ENCODE peak calls at places on chromosomes 11 and 22, in seven cellular contexts. H, F, M, E, R, G and B are unnamed samples.

GRCh38 chr11:71244116-71244815 is 8.1 kb downstream of the SHANK2 start:
- DNase-seq in M (no peak), F (no peak), E (no peak), R (no peak), G (no peak), H (no peak), B (peak; percentile 54)

GRCh38 chr11:95453616-95454118 is 222.7 kb upstream of the SESN3 start:
- DNase-seq in H (no peak), E (no peak), G (peak; percentile 61), F (no peak), M (no peak), R (no peak), B (no peak)

GRCh38 chr11:60922906-60923305 is 1.4 kb upstream of the TMEM132A start:
- DNase-seq in G (no peak), H (no peak), E (no peak), M (no peak), F (no peak), R (no peak), B (no peak)

GRCh38 chr11:47443028-47443700 is 5.8 kb downstream of the RAPSN start:
- DNase-seq in E (no peak), M (no peak), G (no peak), H (no peak), R (no peak), F (no peak), B (no peak)

GRCh38 chr11:95231881-95232605 is 1.0 kb upstream of the SESN3 start:
- DNase-seq in H (peak; percentile 49), M (peak; percentile 65), F (peak; percentile 41), G (peak; percentile 80), R (no peak), E (peak; percentile 62), B (no peak)

GRCh38 chr11:91261513-91261912 is 963.1 kb upstream of the FAT3 start:
- DNase-seq in G (no peak), H (no peak), R (no peak), M (no peak), F (no peak), E (no peak), B (no peak)

GRCh38 chr11:3043315-3043871 is 13.8 kb downstream of the CARS1 start:
- DNase-seq in H (no peak), E (no peak), M (no peak), G (no peak), R (no peak), F (no peak), B (no peak)

GRCh38 chr11:111426615-111427014 is 47.5 kb upstream of the POU2AF1 start:
- DNase-seq in M (peak; percentile 39), G (no peak), R (no peak), F (no peak), E (no peak), H (no peak), B (no peak)

GRCh38 chr11:1763796-1764661 is at the start of gene CTSD:
- DNase-seq in G (peak; percentile 95), F (no peak), E (peak; percentile 83), M (peak; percentile 93), R (peak; percentile 34), H (peak; percentile 61), B (no peak)

GRCh38 chr11:30908272-30908671 is 322.1 kb upstream of the MPPED2 start:
- DNase-seq in H (no peak), R (no peak), M (no peak), E (no peak), G (no peak), F (no peak), B (no peak)

GRCh38 chr22:36644333-36644757 is 59.2 kb downstream of the CACNG2 start:
- DNase-seq in H (peak; percentile 85), M (peak; percentile 55), E (no peak), G (no peak), F (peak; percentile 59), R (peak; percentile 92), B (peak; percentile 77)

GRCh38 chr11:76076749-76077148 is 129.6 kb downstream of the WNT11 start:
- DNase-seq in E (no peak), R (no peak), H (no peak), F (no peak), G (no peak), M (no peak), B (no peak)

GRCh38 chr11:74443071-74443864 is 24.1 kb downstream of the KCNE3 start:
- DNase-seq in E (no peak), H (peak; percentile 70), M (peak; percentile 65), F (no peak), R (peak; percentile 33), G (no peak), B (no peak)

GRCh38 chr11:128502736-128503135 is 84.6 kb downstream of the ETS1 start:
- DNase-seq in E (no peak), M (peak; percentile 51), G (no peak), H (peak; percentile 80), R (peak; percentile 68), F (no peak), B (no peak)
- H3K4me3 ChIP-seq in E (peak overlapping the region; percentile 37), M (no peak overlapping the region), G (no peak overlapping the region), H (no peak overlapping the region), R (no peak overlapping the region), F (no peak overlapping the region), B (no peak overlapping the region)

GRCh38 chr11:67282155-67282875 is 6.8 kb upstream of the ANKRD13D start:
- DNase-seq in R (no peak), E (no peak), H (no peak), M (no peak), G (peak; percentile 30), F (no peak), B (no peak)
- H3K4me3 ChIP-seq in R (no peak overlapping the region), E (no peak overlapping the region), H (no peak overlapping the region), M (no peak overlapping the region), G (no peak overlapping the region), F (no peak overlapping the region), B (no peak overlapping the region)

GRCh38 chr11:113528982-113529381 is 53.8 kb upstream of the DRD2 start:
- DNase-seq in R (peak; percentile 59), H (no peak), F (no peak), G (no peak), E (no peak), M (no peak), B (no peak)
- H3K4me3 ChIP-seq in R (no peak overlapping the region), H (no peak overlapping the region), F (no peak overlapping the region), G (no peak overlapping the region), E (no peak overlapping the region), M (no peak overlapping the region), B (no peak overlapping the region)

GRCh38 chr11:65132238-65132987 is 1.9 kb downstream of the SYVN1 start:
- DNase-seq in G (no peak), E (no peak), R (no peak), M (no peak), F (no peak), H (no peak), B (no peak)
- H3K4me3 ChIP-seq in G (peak overlapping the region; percentile 98), E (peak overlapping the region; percentile 99), R (peak overlapping the region; percentile 78), M (no peak overlapping the region), F (no peak overlapping the region), H (no peak overlapping the region), B (peak overlapping the region; percentile 93)

GRCh38 chr11:66369073-66369894 is 2.3 kb downstream of the SLC29A2 start:
- DNase-seq in E (no peak), R (no peak), G (no peak), M (no peak), F (no peak), H (no peak), B (no peak)
- H3K4me3 ChIP-seq in E (no peak overlapping the region), R (no peak overlapping the region), G (no peak overlapping the region), M (no peak overlapping the region), F (no peak overlapping the region), H (no peak overlapping the region), B (peak overlapping the region; percentile 63)